ENCODE peak calls at places on chromosomes 16 and 17, in five cellular contexts. P is cardiac fibroblast, I is iPS DF 6.9, K is cardiac muscle cell, C is BJ. Z is an unnamed sample.

GRCh38 chr17:67601897-67602296 is 115.8 kb upstream of the NOL11 start:
- DNase-seq in P (peak), I (no peak), K (no peak), C (no peak), Z (no peak)

GRCh38 chr16:82192665-82193064 is 22.6 kb upstream of the MPHOSPH6 start:
- DNase-seq in P (peak), I (no peak), K (no peak), C (peak), Z (no peak)

GRCh38 chr17:13756763-13757162 is 155.0 kb upstream of the HS3ST3A1 start:
- DNase-seq in P (no peak), I (no peak), K (peak), C (no peak), Z (no peak)

GRCh38 chr16:84774810-84775209 is 45.0 kb upstream of the CRISPLD2 start:
- DNase-seq in P (peak), I (no peak), K (no peak), C (peak), Z (no peak)

GRCh38 chr17:66347661-66348604 is 45.5 kb downstream of the PRKCA start:
- DNase-seq in P (peak), I (no peak), K (no peak), C (no peak), Z (no peak)

GRCh38 chr16:3659200-3659599 is 4.7 kb downstream of the DNASE1 start:
- DNase-seq in P (no peak), I (no peak), K (no peak), C (no peak), Z (no peak)

GRCh38 chr16:50193594-50193993 is 40.5 kb downstream of the TENT4B start:
- DNase-seq in P (peak), I (no peak), K (no peak), C (no peak), Z (no peak)

GRCh38 chr17:36183001-36183810 is 6.8 kb upstream of the TBC1D3B start:
- DNase-seq in P (peak), I (no peak), K (peak), C (no peak), Z (no peak)

GRCh38 chr16:4352843-4353242 is 1.7 kb upstream of the PAM16 start:
- DNase-seq in P (no peak), I (no peak), K (no peak), C (no peak), Z (no peak)

GRCh38 chr16:56222482-56222997 is 31.3 kb downstream of the GNAO1 start:
- DNase-seq in P (no peak), I (no peak), K (peak), C (no peak), Z (no peak)

GRCh38 chr16:22675745-22676540 is 138.0 kb upstream of the HS3ST2 start:
- DNase-seq in P (no peak), I (no peak), K (no peak), C (no peak), Z (no peak)

GRCh38 chr16:819336-819735 is 18.8 kb upstream of the GNG13 start:
- DNase-seq in P (no peak), I (no peak), K (no peak), C (no peak), Z (no peak)

GRCh38 chr16:7746971-7747370 is 414.3 kb downstream of the RBFOX1 start:
- DNase-seq in P (no peak), I (no peak), K (no peak), C (no peak), Z (no peak)

GRCh38 chr16:28210979-28211505 is 723 bp downstream of the XPO6 start:
- DNase-seq in P (peak), I (no peak), K (peak), C (no peak), Z (no peak)

GRCh38 chr16:28208131-28208530 is 3.6 kb downstream of the XPO6 start:
- DNase-seq in P (no peak), I (no peak), K (no peak), C (no peak), Z (no peak)

GRCh38 chr16:28210264-28210663 is 1.5 kb downstream of the XPO6 start:
- DNase-seq in P (no peak), I (no peak), K (no peak), C (no peak), Z (no peak)

GRCh38 chr16:28207425-28207824 is 4.3 kb downstream of the XPO6 start:
- DNase-seq in P (no peak), I (no peak), K (no peak), C (no peak), Z (no peak)

DNA sequence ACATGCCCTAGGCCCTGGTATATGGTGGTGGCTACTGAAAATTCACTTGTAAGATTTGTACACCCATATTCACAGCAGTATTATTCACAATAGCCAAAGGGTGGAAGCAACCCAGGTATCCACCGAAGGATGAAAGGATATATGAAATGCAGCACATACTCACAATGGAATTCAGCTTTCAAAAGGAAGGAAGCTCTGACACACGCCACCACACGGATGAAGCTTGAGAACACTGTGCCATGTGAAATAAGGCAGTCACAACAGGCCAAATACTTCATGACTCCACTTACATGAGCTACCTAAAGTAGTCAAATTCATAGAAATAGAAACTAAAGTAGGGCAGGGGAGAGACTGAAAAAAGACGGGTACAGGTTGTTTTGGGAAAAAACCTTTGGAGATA is 2.9 kb downstream of the XPO6 start:
- DNase-seq in P (no peak), I (no peak), K (no peak), C (no peak), Z (no peak)
- H3K4me3 ChIP-seq in P (no peak), I (no peak), K (no peak), C (no peak), Z (no peak)

DNA sequence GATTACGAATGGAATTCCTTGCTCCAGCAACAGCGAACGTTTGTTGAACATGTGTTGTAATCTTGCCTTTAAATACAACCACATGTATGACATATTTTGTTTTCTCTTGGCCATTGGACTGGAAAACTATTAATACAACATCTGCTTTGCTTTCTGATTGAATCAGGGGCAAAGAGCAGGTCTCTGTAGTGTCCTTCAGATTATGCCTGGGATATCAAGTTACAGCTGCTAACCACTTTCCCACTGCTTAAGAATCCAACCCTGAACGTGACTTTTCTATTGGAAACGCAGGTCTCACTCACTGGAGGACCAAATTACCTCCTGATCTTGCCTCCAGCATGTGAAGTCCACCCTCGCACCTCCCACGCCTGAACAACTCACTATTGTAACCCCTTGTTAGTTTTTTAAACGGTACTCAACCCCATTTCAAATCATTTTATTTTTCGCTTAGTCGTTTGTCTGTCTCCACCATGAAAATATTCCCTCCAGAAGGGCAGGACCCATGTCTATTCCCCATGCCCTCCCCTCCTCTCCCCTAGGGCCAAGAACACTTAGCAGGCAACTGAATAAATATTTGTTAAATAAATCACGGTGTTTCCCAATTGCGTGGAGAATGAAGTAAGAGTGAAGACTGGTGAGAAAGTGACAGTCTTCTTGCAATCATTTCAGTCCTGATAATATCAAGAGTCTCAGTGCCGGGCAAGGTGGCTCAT is 57.4 kb upstream of the MRTFB start:
- DNase-seq in P (peak), I (no peak), K (peak), C (peak), Z (no peak)
- H3K4me3 ChIP-seq in P (no peak), I (no peak), K (no peak), C (no peak), Z (peak)

DNA sequence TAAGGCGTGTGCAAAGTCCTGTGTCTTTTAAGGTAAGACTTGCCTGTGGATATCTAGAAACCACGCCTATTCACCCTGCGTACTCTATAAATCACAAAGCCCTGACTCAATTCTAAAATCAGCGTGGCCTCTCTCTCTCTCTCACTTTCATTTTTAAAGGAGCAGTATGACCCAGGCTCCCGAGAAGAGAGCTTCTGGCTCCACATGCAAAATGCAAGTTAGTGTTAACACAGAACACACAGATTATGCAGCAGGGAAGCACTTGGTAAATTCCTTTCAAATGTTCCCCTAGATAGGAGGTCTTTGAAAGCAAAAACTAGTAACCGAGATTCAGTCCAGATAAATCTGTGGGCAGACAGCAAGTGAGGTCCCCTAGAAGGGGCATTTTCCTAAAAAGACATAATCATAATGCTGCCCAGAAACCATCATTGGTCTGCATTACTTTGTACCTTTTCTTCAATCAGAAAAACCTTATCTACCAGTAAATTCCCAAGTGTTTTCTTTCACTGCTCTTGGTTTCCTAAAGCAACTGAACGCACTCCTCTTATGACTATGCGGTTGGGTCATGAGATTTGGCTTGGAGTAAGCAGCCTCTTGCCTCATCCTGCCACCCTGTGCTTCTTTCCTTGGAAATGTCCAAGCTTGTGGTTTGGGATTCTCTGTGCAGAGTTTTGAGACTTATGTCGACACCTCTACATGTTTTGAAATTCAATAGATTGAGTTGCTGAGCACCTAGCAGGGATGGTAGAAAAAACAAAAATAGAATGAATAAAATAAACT is 31.7 kb upstream of the KCNJ2 start:
- DNase-seq in P (peak), I (no peak), K (peak), C (peak), Z (no peak)
- H3K4me3 ChIP-seq in P (peak), I (no peak), K (no peak), C (peak), Z (peak)

DNA sequence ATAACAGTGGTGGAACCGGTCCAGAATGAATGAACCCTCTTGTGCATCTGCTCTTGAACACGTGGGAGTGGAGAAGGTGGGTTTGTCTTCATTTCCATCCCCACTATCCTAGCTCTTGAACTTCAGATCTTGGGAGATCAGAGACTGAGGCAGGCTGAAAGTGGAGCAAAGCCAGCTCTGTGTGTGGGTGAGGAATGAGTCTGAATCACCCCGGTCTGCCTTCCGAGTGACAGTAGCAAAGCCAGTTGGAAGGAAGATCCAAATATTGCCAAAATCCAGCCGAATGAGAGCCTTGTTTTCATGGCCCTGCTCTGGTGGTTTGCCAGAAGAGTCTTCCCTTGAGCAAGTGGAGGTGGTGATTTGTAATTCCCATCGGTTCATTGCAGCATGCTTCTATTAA is 29.0 kb upstream of the ASIC2 start:
- DNase-seq in P (no peak), I (no peak), K (no peak), C (no peak), Z (no peak)
- H3K4me3 ChIP-seq in P (no peak), I (no peak), K (no peak), C (no peak), Z (no peak)

GRCh38 chr17:47703671-47704070 is 9.7 kb downstream of the TBKBP1 start:
- DNase-seq in P (no peak), I (no peak), K (no peak), C (no peak), Z (no peak)
- H3K4me3 ChIP-seq in P (no peak), I (no peak), K (no peak), C (no peak), Z (no peak)

GRCh38 chr17:82699551-82699950 is 1.1 kb upstream of the RAB40B start:
- DNase-seq in P (no peak), I (no peak), K (no peak), C (no peak), Z (no peak)
- H3K4me3 ChIP-seq in P (no peak), I (no peak), K (peak), C (no peak), Z (peak)

DNA sequence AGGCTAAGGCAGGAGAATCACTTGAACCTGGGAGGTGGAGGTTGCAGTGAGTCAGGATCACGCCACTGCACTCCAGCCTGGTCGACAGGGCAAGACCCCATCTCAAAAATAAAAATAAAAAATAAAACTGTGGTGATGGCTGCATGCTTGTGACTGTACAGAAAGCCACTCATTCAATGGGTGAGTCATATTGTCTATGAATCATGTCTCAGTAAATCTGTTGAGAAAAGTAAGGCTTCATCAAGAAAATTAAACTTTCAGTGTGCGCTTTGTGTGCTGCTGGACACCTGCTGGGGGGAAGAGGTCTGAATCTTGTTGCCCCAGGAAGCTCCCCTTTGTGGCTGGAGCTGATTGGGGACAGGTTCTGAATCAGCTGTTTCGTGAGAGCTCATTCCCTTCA is 11.3 kb downstream of the NUBP1 start:
- DNase-seq in P (peak), I (no peak), K (no peak), C (no peak), Z (no peak)
- H3K4me3 ChIP-seq in P (no peak), I (no peak), K (no peak), C (no peak), Z (no peak)